ENCODE peak calls at places on chromosomes 5 and 9, in seven cellular contexts. V is T-cell; X is GM13977; Q is activated CD8-positive, alpha-beta memory T cell treated with anti-CD3 and anti-CD28 coated beads for 1 hour; Y is ureter; W is CD8-positive, alpha-beta T cell; G is fibroblast of the aortic adventitia. H is an unnamed sample.

GRCh38 chr9:137825324-137825991 is 52.1 kb upstream of the CACNA1B start:
- DNase-seq in V (no peak), X (peak), Q (no peak), Y (no peak), W (no peak), G (no peak), H (no peak)

GRCh38 chr5:93886917-93887361 is 145.5 kb upstream of the POU5F2 start:
- DNase-seq in V (no peak), X (no peak), Q (no peak), Y (no peak), W (no peak), G (peak), H (no peak)

GRCh38 chr9:27622688-27623340 is 49.5 kb upstream of the C9orf72 start:
- DNase-seq in V (no peak), X (no peak), Q (no peak), Y (no peak), W (no peak), G (no peak), H (no peak)

GRCh38 chr5:167587768-167588167 is 703.7 kb upstream of the WWC1 start:
- DNase-seq in V (no peak), X (no peak), Q (no peak), Y (no peak), W (no peak), G (peak), H (no peak)

GRCh38 chr9:101580076-101580475 is 14.7 kb downstream of the PPP3R2 start:
- DNase-seq in V (no peak), X (no peak), Q (no peak), Y (no peak), W (no peak), G (no peak), H (no peak)

GRCh38 chr9:107635803-107636174 is 146.2 kb upstream of the KLF4 start:
- DNase-seq in V (no peak), X (no peak), Q (no peak), Y (no peak), W (no peak), G (no peak), H (no peak)

GRCh38 chr5:40649493-40650030 is 30.2 kb upstream of the PTGER4 start:
- DNase-seq in V (peak), X (no peak), Q (no peak), Y (no peak), W (no peak), G (no peak), H (no peak)

GRCh38 chr5:160284271-160284670 is 28.1 kb downstream of the CCNJL start:
- DNase-seq in V (no peak), X (no peak), Q (no peak), Y (no peak), W (no peak), G (no peak), H (no peak)

GRCh38 chr9:120435066-120435465 is 144.9 kb downstream of the CDK5RAP2 start:
- DNase-seq in V (no peak), X (no peak), Q (no peak), Y (no peak), W (no peak), G (peak), H (no peak)

GRCh38 chr9:13485068-13485596 is 205.6 kb upstream of the MPDZ start:
- DNase-seq in V (no peak), X (no peak), Q (no peak), Y (no peak), W (no peak), G (peak), H (peak)

GRCh38 chr9:12798066-12798770 is 23.4 kb downstream of the LURAP1L start:
- DNase-seq in V (no peak), X (no peak), Q (no peak), Y (no peak), W (no peak), G (no peak), H (no peak)

GRCh38 chr9:97740848-97741821 is 44.0 kb upstream of the XPA start:
- DNase-seq in V (peak), X (peak), Q (peak), Y (peak), W (peak), G (peak), H (peak)

GRCh38 chr9:69421908-69422801 is 97.1 kb downstream of the ENTREP1 start:
- DNase-seq in V (peak), X (peak), Q (no peak), Y (peak), W (peak), G (peak), H (peak)

GRCh38 chr5:154198611-154199230 is 8.2 kb downstream of the GALNT10 start:
- DNase-seq in V (no peak), X (no peak), Q (no peak), Y (no peak), W (no peak), G (peak), H (no peak)

GRCh38 chr9:14307989-14308750 is 5.8 kb downstream of the NFIB start:
- DNase-seq in V (no peak), X (no peak), Q (no peak), Y (no peak), W (no peak), G (peak), H (no peak)

GRCh38 chr5:77662615-77663014 is 24.1 kb upstream of the OTP start:
- DNase-seq in V (no peak), X (no peak), Q (no peak), Y (no peak), W (no peak), G (no peak), H (no peak)

GRCh38 chr5:139942243-139942642 is 100.9 kb downstream of the NRG2 start:
- DNase-seq in V (no peak), X (no peak), Q (no peak), Y (no peak), W (no peak), G (no peak), H (no peak)

GRCh38 chr9:121576281-121577075 is 75.0 kb upstream of the DAB2IP start:
- DNase-seq in V (no peak), X (no peak), Q (no peak), Y (no peak), W (no peak), G (no peak), H (no peak)

GRCh38 chr9:16214677-16215076 is 655.8 kb downstream of the BNC2 start:
- DNase-seq in V (no peak), X (no peak), Q (no peak), Y (no peak), W (no peak), G (no peak), H (no peak)

GRCh38 chr5:54719384-54720306 is 202.1 kb downstream of the SNX18 start:
- DNase-seq in V (no peak), X (no peak), Q (no peak), Y (no peak), W (no peak), G (peak), H (no peak)

GRCh38 chr5:179233909-179234562 is 111.2 kb downstream of the ADAMTS2 start:
- DNase-seq in V (no peak), X (no peak), Q (no peak), Y (no peak), W (no peak), G (no peak), H (no peak)

GRCh38 chr9:34989946-34990635 is 546 bp downstream of the DNAJB5 start:
- DNase-seq in V (peak), X (peak), Q (no peak), Y (peak), W (no peak), G (no peak), H (peak)

GRCh38 chr9:72524820-72525539 is 3.6 kb downstream of the TMC1 start:
- DNase-seq in V (no peak), X (peak), Q (no peak), Y (peak), W (no peak), G (peak), H (no peak)

GRCh38 chr5:27434335-27434734 is 395.9 kb upstream of the CDH9 start:
- DNase-seq in V (no peak), X (no peak), Q (no peak), Y (no peak), W (no peak), G (no peak), H (no peak)

GRCh38 chr5:54904425-54904824 is 81.0 kb downstream of the ESM1 start:
- DNase-seq in V (no peak), X (no peak), Q (no peak), Y (no peak), W (no peak), G (peak), H (no peak)

GRCh38 chr5:135739383-135739961 is 95.0 kb upstream of the SLC25A48 start:
- DNase-seq in V (no peak), X (no peak), Q (no peak), Y (peak), W (no peak), G (no peak), H (no peak)

GRCh38 chr5:126097881-126098280 is 325.3 kb upstream of the GRAMD2B start:
- DNase-seq in V (no peak), X (no peak), Q (no peak), Y (no peak), W (no peak), G (peak), H (no peak)

GRCh38 chr5:61263072-61263471 is 69.0 kb upstream of the ZSWIM6 start:
- DNase-seq in V (no peak), X (no peak), Q (no peak), Y (no peak), W (no peak), G (no peak), H (no peak)

GRCh38 chr5:127228540-127229184 is 61.9 kb upstream of the MEGF10 start:
- DNase-seq in V (no peak), X (no peak), Q (no peak), Y (no peak), W (peak), G (no peak), H (no peak)

GRCh38 chr5:10354048-10354872 is 765 bp downstream of the MARCHF6 start:
- DNase-seq in V (peak), X (peak), Q (peak), Y (no peak), W (no peak), G (peak), H (no peak)

GRCh38 chr9:112248722-112249121 is 73.6 kb upstream of the SUSD1 start:
- DNase-seq in V (no peak), X (no peak), Q (no peak), Y (no peak), W (no peak), G (peak), H (no peak)

GRCh38 chr9:120713257-120714087 is 798 bp downstream of the MEGF9 start:
- DNase-seq in V (no peak), X (peak), Q (no peak), Y (no peak), W (peak), G (peak), H (peak)

GRCh38 chr9:129891519-129891918 is 56.3 kb downstream of the USP20 start:
- DNase-seq in V (no peak), X (no peak), Q (no peak), Y (no peak), W (no peak), G (no peak), H (no peak)

GRCh38 chr5:116507051-116507537 is 67.5 kb downstream of the SEMA6A start:
- DNase-seq in V (no peak), X (no peak), Q (no peak), Y (peak), W (no peak), G (peak), H (no peak)

GRCh38 chr5:6435356-6435755 is 13.3 kb upstream of the UBE2QL1 start:
- DNase-seq in V (no peak), X (no peak), Q (no peak), Y (no peak), W (peak), G (no peak), H (no peak)

GRCh38 chr5:163718256-163718655 is 212.8 kb downstream of the MAT2B start:
- DNase-seq in V (no peak), X (no peak), Q (no peak), Y (no peak), W (no peak), G (no peak), H (no peak)

GRCh38 chr9:121026260-121026691 is 23.8 kb downstream of the C5 start:
- DNase-seq in V (no peak), X (no peak), Q (no peak), Y (no peak), W (no peak), G (no peak), H (no peak)